ENCODE peak calls at places on chromosomes 4 and X, in four cellular contexts. Y is endothelial cell of umbilical vein; N is lower lobe of right lung; D is CD8-positive, alpha-beta memory T cell. O is an unnamed sample.

GRCh38 chrX:12210921-12211320 is 72.6 kb downstream of the FRMPD4 start:
- DNase-seq in Y (no peak), N (no peak), D (no peak), O (no peak)

GRCh38 chr4:122534776-122535175 is 78.3 kb upstream of the IL2 start:
- DNase-seq in Y (no peak), N (no peak), D (no peak), O (no peak)

GRCh38 chr4:110970642-110971041 is 347.8 kb upstream of the PITX2 start:
- DNase-seq in Y (peak; percentile 6), N (no peak), D (no peak), O (no peak)

GRCh38 chrX:19860571-19860970 is 26.8 kb downstream of the SH3KBP1 start:
- DNase-seq in Y (no peak), N (no peak), D (no peak), O (no peak)

GRCh38 chr4:2732526-2732925 is 23.6 kb downstream of the TNIP2 start:
- DNase-seq in Y (no peak), N (no peak), D (no peak), O (no peak)

GRCh38 chrX:5458300-5458699 is 770.4 kb downstream of the NLGN4X start:
- DNase-seq in Y (no peak), N (no peak), D (no peak), O (no peak)

GRCh38 chr4:20809796-20810195 is 109.5 kb downstream of the PACRGL start:
- DNase-seq in Y (no peak), N (peak; percentile 53), D (no peak), O (no peak)

GRCh38 chr4:1194028-1194900 is 21.9 kb upstream of the SPON2 start:
- DNase-seq in Y (peak; percentile 31), N (no peak), D (no peak), O (peak; percentile 7)

GRCh38 chr4:78707793-78708192 is 68.4 kb upstream of the BMP2K start:
- DNase-seq in Y (no peak), N (no peak), D (no peak), O (no peak)

GRCh38 chr4:97507587-97508245 is 635.6 kb downstream of the STPG2 start:
- DNase-seq in Y (peak; percentile 63), N (no peak), D (no peak), O (no peak)

GRCh38 chr4:89894654-89895652 is at the start of gene MMRN1:
- DNase-seq in Y (peak; percentile 95), N (no peak), D (no peak), O (no peak)

GRCh38 chr4:69689530-69690111 is 36.6 kb upstream of the UGT2A1 start:
- DNase-seq in Y (peak; percentile 72), N (no peak), D (no peak), O (no peak)

GRCh38 chr4:172998527-172999469 is 169.8 kb upstream of the GALNT7 start:
- DNase-seq in Y (peak; percentile 30), N (no peak), D (no peak), O (no peak)

GRCh38 chr4:77360451-77360850 is 203.4 kb downstream of the CCNG2 start:
- DNase-seq in Y (no peak), N (no peak), D (no peak), O (no peak)

GRCh38 chr4:38753021-38753806 is 29.6 kb downstream of the TLR10 start:
- DNase-seq in Y (peak; percentile 34), N (peak; percentile 62), D (no peak), O (no peak)

GRCh38 chrX:134676440-134676839 is 18.2 kb upstream of the PLAC1 start:
- DNase-seq in Y (peak; percentile 13), N (no peak), D (no peak), O (no peak)

DNA sequence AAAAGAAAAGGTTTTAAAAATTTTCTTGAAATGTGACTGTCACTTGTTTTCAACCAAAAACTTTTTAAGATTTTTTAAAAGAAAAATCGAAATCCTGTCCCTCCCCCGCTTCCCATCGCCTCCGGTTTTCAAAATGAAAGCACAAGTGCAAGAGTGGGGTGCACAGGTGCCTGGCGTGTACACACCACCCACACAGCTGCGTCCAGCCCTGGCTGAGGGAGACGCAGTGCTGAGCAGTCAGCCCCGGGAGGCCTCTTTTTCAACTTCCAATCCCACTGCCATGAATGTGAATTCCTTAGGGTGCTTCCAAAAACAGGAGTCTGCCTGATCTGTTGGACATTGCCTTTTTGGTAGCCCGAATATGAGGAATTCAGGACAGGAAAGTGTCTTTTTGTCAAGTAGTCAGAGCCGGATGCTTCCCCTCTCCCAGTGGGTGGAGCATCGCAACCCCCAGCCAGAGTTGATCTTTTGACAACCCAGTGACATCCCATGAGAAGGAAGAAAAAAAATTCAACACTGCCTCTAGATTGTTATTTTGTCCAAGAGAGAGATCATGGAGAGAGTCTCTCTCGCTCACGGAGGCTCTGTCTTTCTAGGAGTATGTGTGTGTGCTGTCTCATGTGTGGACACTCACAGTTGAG is 8.9 kb downstream of the PRRG3 start:
- DNase-seq in Y (no peak), N (no peak), D (no peak), O (no peak)
- H3K9me3 ChIP-seq in Y (no peaks in the 10 kb centered on the region), N (no peaks in the 10 kb centered on the region), D (no peaks in the 10 kb centered on the region), O (no peaks in the 10 kb centered on the region)

GRCh38 chrX:49137492-49137891 is 14.0 kb upstream of the GPKOW start:
- DNase-seq in Y (peak; percentile 57), N (no peak), D (no peak), O (no peak)
- H3K9me3 ChIP-seq in Y (no peaks in the 10 kb centered on the region), N (no peaks in the 10 kb centered on the region), D (peaks cover 3% of the 10 kb centered on the region), O (no peaks in the 10 kb centered on the region)

GRCh38 chrX:42948723-42949122 is 170.8 kb upstream of the PPP1R2C start:
- DNase-seq in Y (peak; percentile 45), N (no peak), D (no peak), O (no peak)

GRCh38 chrX:42943051-42943450 is 165.1 kb upstream of the PPP1R2C start:
- DNase-seq in Y (no peak), N (no peak), D (no peak), O (no peak)

GRCh38 chrX:42941671-42942070 is 163.7 kb upstream of the PPP1R2C start:
- DNase-seq in Y (no peak), N (no peak), D (no peak), O (no peak)

GRCh38 chrX:42946544-42947223 is 168.7 kb upstream of the PPP1R2C start:
- DNase-seq in Y (peak; percentile 60), N (no peak), D (no peak), O (no peak)

DNA sequence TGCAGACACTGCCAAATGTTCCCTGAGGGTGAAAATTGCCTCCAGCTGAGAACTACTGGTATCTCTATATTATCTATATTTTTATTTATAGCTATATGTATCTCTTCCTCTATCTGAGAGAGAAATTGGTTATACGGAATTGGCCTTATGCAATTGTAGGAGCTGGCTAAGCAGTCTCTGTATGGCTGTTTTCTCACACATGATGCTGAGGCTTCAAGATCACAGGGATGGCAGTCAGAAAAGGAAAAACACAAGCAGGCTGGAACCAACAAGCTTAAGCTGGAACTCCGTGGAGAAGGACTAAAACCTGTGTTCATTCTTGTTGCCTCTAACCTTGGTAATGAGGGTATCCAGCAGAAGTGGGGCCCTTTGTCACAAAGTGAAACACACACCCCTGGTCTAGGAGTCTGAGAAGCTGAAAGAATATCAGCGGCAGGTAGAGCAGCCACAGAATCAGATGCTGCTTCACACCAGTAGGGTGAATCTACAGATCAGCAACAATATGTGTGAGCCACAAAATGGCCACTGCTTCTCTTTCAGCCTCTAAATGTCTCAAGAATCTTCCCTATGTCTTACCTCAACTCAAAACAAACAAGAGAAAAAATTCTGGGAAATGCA is 166.5 kb upstream of the PPP1R2C start:
- DNase-seq in Y (no peak), N (no peak), D (no peak), O (no peak)
- H3K9me3 ChIP-seq in Y (no peaks in the 10 kb centered on the region), N (no peaks in the 10 kb centered on the region), D (no peaks in the 10 kb centered on the region), O (no peaks in the 10 kb centered on the region)

GRCh38 chr4:30416547-30416946 is 303.6 kb upstream of the PCDH7 start:
- DNase-seq in Y (no peak), N (no peak), D (no peak), O (no peak)
- H3K9me3 ChIP-seq in Y (no peaks in the 10 kb centered on the region), N (peaks cover 46% of the 10 kb centered on the region), D (no peaks in the 10 kb centered on the region), O (peaks cover 4% of the 10 kb centered on the region)

GRCh38 chrX:82658492-82658891 is 849.6 kb upstream of the POU3F4 start:
- DNase-seq in Y (no peak), N (no peak), D (no peak), O (no peak)
- H3K9me3 ChIP-seq in Y (no peaks in the 10 kb centered on the region), N (no peaks in the 10 kb centered on the region), D (no peaks in the 10 kb centered on the region), O (no peaks in the 10 kb centered on the region)